ENCODE peak calls at places on chromosome 1, in four cellular contexts. One of them, this sample, is unnamed. For H3K36me3 and H3K4me1, the result is how much of the 10 kb centered on the place peaks cover.

GRCh38 chr1:48493031-48493430 is 21.0 kb upstream of the SPATA6 start:
- DNase-seq in RWPE2: no peak
- DNase-seq in right lobe of liver: no peak
- DNase-seq in cardiac muscle cell: no peak
- DNase-seq in this sample: no peak

GRCh38 chr1:109163549-109163948 is 49.6 kb downstream of the ELAPOR1 start:
- DNase-seq in RWPE2: no peak
- DNase-seq in right lobe of liver: no peak
- DNase-seq in cardiac muscle cell: no peak
- DNase-seq in this sample: no peak

GRCh38 chr1:111542187-111542586 is 38.8 kb upstream of the ADORA3 start:
- DNase-seq in RWPE2: no peak
- DNase-seq in right lobe of liver: no peak
- DNase-seq in cardiac muscle cell: no peak
- DNase-seq in this sample: no peak

GRCh38 chr1:97245682-97246081 is 524.1 kb downstream of the PTBP2 start:
- DNase-seq in RWPE2: no peak
- DNase-seq in right lobe of liver: no peak
- DNase-seq in cardiac muscle cell: peak
- DNase-seq in this sample: no peak

GRCh38 chr1:54547601-54548388 is at the start of gene ACOT11:
- DNase-seq in RWPE2: no peak
- DNase-seq in right lobe of liver: peak
- DNase-seq in cardiac muscle cell: peak
- DNase-seq in this sample: no peak

GRCh38 chr1:36782785-36783184 is 251.5 kb downstream of the GRIK3 start:
- DNase-seq in RWPE2: no peak
- DNase-seq in right lobe of liver: peak
- DNase-seq in cardiac muscle cell: no peak
- DNase-seq in this sample: no peak

GRCh38 chr1:210231846-210232523 is 611 bp upstream of the SERTAD4 start:
- DNase-seq in RWPE2: no peak
- DNase-seq in right lobe of liver: no peak
- DNase-seq in cardiac muscle cell: peak
- DNase-seq in this sample: no peak

GRCh38 chr1:151989131-151989868 is 4.4 kb downstream of the S100A10 start:
- DNase-seq in RWPE2: peak
- DNase-seq in right lobe of liver: peak
- DNase-seq in cardiac muscle cell: peak
- DNase-seq in this sample: no peak

GRCh38 chr1:65814752-65815151 is 22.1 kb downstream of the PDE4B start:
- DNase-seq in RWPE2: no peak
- DNase-seq in right lobe of liver: no peak
- DNase-seq in cardiac muscle cell: no peak
- DNase-seq in this sample: no peak

GRCh38 chr1:111789666-111790316 is 34.1 kb downstream of the DDX20 start:
- DNase-seq in RWPE2: no peak
- DNase-seq in right lobe of liver: no peak
- DNase-seq in cardiac muscle cell: peak
- DNase-seq in this sample: no peak

GRCh38 chr1:56414728-56415224 is 164.6 kb downstream of the PLPP3 start:
- DNase-seq in RWPE2: no peak
- DNase-seq in right lobe of liver: peak
- DNase-seq in cardiac muscle cell: no peak
- DNase-seq in this sample: no peak

GRCh38 chr1:236750928-236751327 is 44.2 kb upstream of the MTR start:
- DNase-seq in RWPE2: no peak
- DNase-seq in right lobe of liver: no peak
- DNase-seq in cardiac muscle cell: no peak
- DNase-seq in this sample: no peak

GRCh38 chr1:153944005-153944821 is 2.3 kb downstream of the DENND4B start:
- DNase-seq in RWPE2: no peak
- DNase-seq in right lobe of liver: no peak
- DNase-seq in cardiac muscle cell: no peak
- DNase-seq in this sample: no peak

GRCh38 chr1:153945131-153945794 is 1.3 kb downstream of the DENND4B start:
- DNase-seq in RWPE2: no peak
- DNase-seq in right lobe of liver: peak
- DNase-seq in cardiac muscle cell: peak
- DNase-seq in this sample: peak

GRCh38 chr1:153944822-153945117 is 1.7 kb downstream of the DENND4B start:
- DNase-seq in RWPE2: no peak
- DNase-seq in right lobe of liver: no peak
- DNase-seq in cardiac muscle cell: no peak
- DNase-seq in this sample: no peak

GRCh38 chr1:153945795-153946621 is 510 bp downstream of the DENND4B start:
- DNase-seq in RWPE2: no peak
- DNase-seq in right lobe of liver: peak
- DNase-seq in cardiac muscle cell: peak
- DNase-seq in this sample: peak

DNA sequence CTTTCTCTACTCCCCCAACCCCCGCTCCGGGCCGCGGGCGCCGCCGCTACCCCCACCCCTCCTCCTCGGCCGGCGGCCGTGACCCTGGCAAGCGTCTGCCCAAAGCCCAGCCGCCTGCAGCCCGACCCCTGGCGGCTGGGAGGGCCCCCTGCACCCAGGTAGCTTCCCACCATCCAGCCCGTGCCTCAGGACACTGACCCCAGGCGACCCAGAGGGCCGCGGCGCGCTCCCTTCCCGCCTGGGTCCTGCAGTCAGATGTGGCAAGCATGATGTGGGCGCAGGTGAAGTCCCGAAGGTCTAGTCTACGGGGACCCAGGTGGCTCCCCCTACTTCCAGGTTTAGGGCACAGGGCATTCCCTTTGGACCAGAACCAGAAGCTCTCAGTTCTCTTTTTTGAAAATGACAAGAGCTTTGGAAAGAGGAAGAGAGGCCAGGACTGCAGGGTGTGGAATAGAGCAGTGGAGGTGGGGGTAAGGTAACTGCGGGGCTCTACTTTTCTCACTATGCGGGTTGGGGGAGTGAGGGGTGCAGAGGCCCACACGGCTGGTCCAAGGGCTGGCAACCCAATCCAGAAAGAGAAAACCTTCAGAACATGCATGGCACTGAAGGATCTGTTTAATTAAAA is at the start of gene DENND4B:
- DNase-seq in RWPE2: no peak
- DNase-seq in right lobe of liver: peak
- DNase-seq in cardiac muscle cell: peak
- DNase-seq in this sample: peak
- H3K36me3 ChIP-seq in RWPE2: under half
- H3K36me3 ChIP-seq in right lobe of liver: under half
- H3K36me3 ChIP-seq in cardiac muscle cell: under half
- H3K36me3 ChIP-seq in this sample: half or more

GRCh38 chr1:31702836-31703404 is 897 bp downstream of the COL16A1 start:
- DNase-seq in RWPE2: no peak
- DNase-seq in right lobe of liver: no peak
- DNase-seq in cardiac muscle cell: no peak
- DNase-seq in this sample: no peak
- H3K4me1 ChIP-seq in RWPE2: half or more
- H3K4me1 ChIP-seq in right lobe of liver: under half
- H3K4me1 ChIP-seq in cardiac muscle cell: under half
- H3K4me1 ChIP-seq in this sample: under half

DNA sequence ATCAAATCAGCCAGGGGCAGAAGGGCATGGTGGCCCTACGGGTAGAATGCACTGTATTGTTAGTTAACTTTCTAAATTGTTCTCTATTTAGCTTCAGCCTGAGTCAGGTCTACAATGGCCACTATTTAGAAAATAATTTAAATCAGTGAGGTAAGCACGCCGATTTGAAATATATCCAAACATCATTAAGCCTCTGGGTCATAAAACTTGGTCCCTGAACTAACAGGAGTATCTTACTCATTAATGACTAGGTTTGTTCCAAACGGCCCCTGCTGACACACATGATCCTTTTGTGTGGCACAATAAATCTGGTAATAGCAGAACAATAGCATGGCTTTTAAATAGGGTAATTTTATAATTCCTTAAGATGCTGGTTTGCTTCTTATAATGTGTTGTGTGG is 48.4 kb downstream of the STX6 start:
- DNase-seq in RWPE2: no peak
- DNase-seq in right lobe of liver: no peak
- DNase-seq in cardiac muscle cell: no peak
- DNase-seq in this sample: no peak
- H3K36me3 ChIP-seq in RWPE2: half or more
- H3K36me3 ChIP-seq in right lobe of liver: under half
- H3K36me3 ChIP-seq in cardiac muscle cell: under half
- H3K36me3 ChIP-seq in this sample: half or more

DNA sequence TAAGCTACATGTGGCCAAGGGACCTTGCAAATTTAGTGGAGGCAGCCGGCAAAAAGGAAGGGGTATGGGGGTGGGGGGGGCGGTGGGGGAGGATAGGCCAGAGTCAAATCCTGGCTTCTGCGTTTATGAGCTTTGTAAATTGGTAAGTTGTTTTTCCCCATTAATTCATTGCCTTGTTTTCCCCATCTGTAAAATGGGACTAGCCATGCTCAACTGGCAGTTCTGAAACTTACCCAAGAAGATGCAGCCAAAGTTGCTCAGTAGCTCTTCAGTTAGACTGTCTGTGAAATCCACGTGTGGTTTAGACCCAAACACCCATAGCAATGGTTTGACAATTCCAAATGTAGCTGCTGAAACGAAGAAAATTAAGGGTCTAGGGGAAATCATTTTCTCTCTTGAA is 52.3 kb upstream of the FAM89A start:
- DNase-seq in RWPE2: no peak
- DNase-seq in right lobe of liver: no peak
- DNase-seq in cardiac muscle cell: no peak
- DNase-seq in this sample: no peak
- H3K4me1 ChIP-seq in RWPE2: under half
- H3K4me1 ChIP-seq in right lobe of liver: under half
- H3K4me1 ChIP-seq in cardiac muscle cell: under half
- H3K4me1 ChIP-seq in this sample: under half

GRCh38 chr1:204529371-204529895 is 13.2 kb downstream of the MDM4 start:
- DNase-seq in RWPE2: no peak
- DNase-seq in right lobe of liver: no peak
- DNase-seq in cardiac muscle cell: no peak
- DNase-seq in this sample: no peak

GRCh38 chr1:204528677-204529076 is 12.5 kb downstream of the MDM4 start:
- DNase-seq in RWPE2: no peak
- DNase-seq in right lobe of liver: no peak
- DNase-seq in cardiac muscle cell: no peak
- DNase-seq in this sample: no peak

GRCh38 chr1:204530932-204531331 is 14.7 kb downstream of the MDM4 start:
- DNase-seq in RWPE2: no peak
- DNase-seq in right lobe of liver: no peak
- DNase-seq in cardiac muscle cell: no peak
- DNase-seq in this sample: no peak

GRCh38 chr1:204524986-204525385 is 8.8 kb downstream of the MDM4 start:
- DNase-seq in RWPE2: no peak
- DNase-seq in right lobe of liver: no peak
- DNase-seq in cardiac muscle cell: no peak
- DNase-seq in this sample: no peak

DNA sequence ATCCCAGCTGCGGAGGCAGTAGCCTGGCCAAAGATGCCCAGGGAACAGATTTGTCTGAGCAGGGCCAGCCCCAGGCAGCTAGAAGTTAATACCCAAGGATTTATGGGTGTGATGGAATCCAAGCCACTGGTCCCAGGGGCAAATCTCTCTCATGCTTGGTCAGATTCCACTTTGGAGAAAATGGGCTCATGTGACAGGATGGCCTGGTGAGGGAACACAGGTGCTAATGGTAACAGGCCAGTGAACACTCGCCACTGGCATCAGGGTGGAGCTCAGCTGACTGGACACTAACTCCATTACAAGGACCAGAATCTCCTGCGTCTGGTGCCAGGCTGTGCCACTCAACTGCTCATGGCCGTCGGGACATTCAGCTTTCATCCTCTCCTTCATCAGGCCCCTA is 12.0 kb downstream of the MDM4 start:
- DNase-seq in RWPE2: no peak
- DNase-seq in right lobe of liver: no peak
- DNase-seq in cardiac muscle cell: no peak
- DNase-seq in this sample: no peak
- H3K36me3 ChIP-seq in RWPE2: half or more
- H3K36me3 ChIP-seq in right lobe of liver: half or more
- H3K36me3 ChIP-seq in cardiac muscle cell: half or more
- H3K36me3 ChIP-seq in this sample: half or more